ENCODE peak calls at places on chromosomes 4 and X, in five cellular contexts. One of them, this sample, is unnamed.

GRCh38 chr4:118968813-118969212 is 80.2 kb downstream of the SYNPO2 start:
- DNase-seq in DND-41: no peak
- DNase-seq in GM23248: peak; percentile 20
- DNase-seq in PC-3: no peak
- DNase-seq in mesenchymal stem cell: peak; percentile 40
- DNase-seq in this sample: no peak

GRCh38 chr4:8336412-8337075 is 67.0 kb downstream of the HTRA3 start:
- DNase-seq in DND-41: no peak
- DNase-seq in GM23248: peak; percentile 47
- DNase-seq in PC-3: peak; percentile 75
- DNase-seq in mesenchymal stem cell: peak; percentile 10
- DNase-seq in this sample: no peak

GRCh38 chr4:83217721-83218522 is 66.7 kb downstream of the COQ2 start:
- DNase-seq in DND-41: peak; percentile 77
- DNase-seq in GM23248: no peak
- DNase-seq in PC-3: no peak
- DNase-seq in mesenchymal stem cell: no peak
- DNase-seq in this sample: no peak

GRCh38 chr4:108372678-108373077 is 203.9 kb upstream of the LEF1 start:
- DNase-seq in DND-41: peak; percentile 80
- DNase-seq in GM23248: no peak
- DNase-seq in PC-3: no peak
- DNase-seq in mesenchymal stem cell: no peak
- DNase-seq in this sample: no peak

GRCh38 chr4:22962186-22962786 is 269.5 kb downstream of the GBA3 start:
- DNase-seq in DND-41: no peak
- DNase-seq in GM23248: peak; percentile 53
- DNase-seq in PC-3: peak; percentile 76
- DNase-seq in mesenchymal stem cell: peak; percentile 4
- DNase-seq in this sample: peak; percentile 17

GRCh38 chr4:173218411-173219125 is 50.0 kb downstream of the GALNT7 start:
- DNase-seq in DND-41: no peak
- DNase-seq in GM23248: peak; percentile 61
- DNase-seq in PC-3: peak; percentile 59
- DNase-seq in mesenchymal stem cell: peak; percentile 54
- DNase-seq in this sample: peak; percentile 85

GRCh38 chrX:8726031-8726652 is 5.8 kb downstream of the ANOS1 start:
- DNase-seq in DND-41: no peak
- DNase-seq in GM23248: peak; percentile 18
- DNase-seq in PC-3: peak; percentile 61
- DNase-seq in mesenchymal stem cell: peak; percentile 35
- DNase-seq in this sample: peak; percentile 64

GRCh38 chr4:87092389-87093141 is 127.9 kb downstream of the KLHL8 start:
- DNase-seq in DND-41: no peak
- DNase-seq in GM23248: peak; percentile 95
- DNase-seq in PC-3: peak; percentile 94
- DNase-seq in mesenchymal stem cell: peak; percentile 79
- DNase-seq in this sample: peak; percentile 91

GRCh38 chrX:119234931-119235555 is 1.0 kb upstream of the PGRMC1 start:
- DNase-seq in DND-41: no peak
- DNase-seq in GM23248: peak; percentile 35
- DNase-seq in PC-3: no peak
- DNase-seq in mesenchymal stem cell: no peak
- DNase-seq in this sample: no peak

GRCh38 chrX:78322863-78323262 is 4.5 kb downstream of the CYSLTR1 start:
- DNase-seq in DND-41: no peak
- DNase-seq in GM23248: no peak
- DNase-seq in PC-3: no peak
- DNase-seq in mesenchymal stem cell: no peak
- DNase-seq in this sample: no peak

GRCh38 chr4:8506373-8507250 is 66.0 kb downstream of the TRMT44 start:
- DNase-seq in DND-41: no peak
- DNase-seq in GM23248: peak; percentile 96
- DNase-seq in PC-3: no peak
- DNase-seq in mesenchymal stem cell: peak; percentile 16
- DNase-seq in this sample: peak; percentile 68

GRCh38 chrX:96372313-96373046 is 312.2 kb upstream of the DIAPH2 start:
- DNase-seq in DND-41: no peak
- DNase-seq in GM23248: peak; percentile 66
- DNase-seq in PC-3: peak; percentile 75
- DNase-seq in mesenchymal stem cell: peak; percentile 55
- DNase-seq in this sample: no peak

GRCh38 chr4:155796031-155796430 is 37.2 kb downstream of the GUCY1B1 start:
- DNase-seq in DND-41: no peak
- DNase-seq in GM23248: peak; percentile 46
- DNase-seq in PC-3: peak; percentile 56
- DNase-seq in mesenchymal stem cell: peak; percentile 49
- DNase-seq in this sample: peak; percentile 82

GRCh38 chrX:20521245-20521644 is 254.5 kb upstream of the RPS6KA3 start:
- DNase-seq in DND-41: no peak
- DNase-seq in GM23248: peak; percentile 75
- DNase-seq in PC-3: peak; percentile 57
- DNase-seq in mesenchymal stem cell: peak; percentile 60
- DNase-seq in this sample: peak; percentile 64

GRCh38 chr4:108360857-108361820 is 192.4 kb upstream of the LEF1 start:
- DNase-seq in DND-41: peak; percentile 58
- DNase-seq in GM23248: peak; percentile 81
- DNase-seq in PC-3: peak; percentile 4
- DNase-seq in mesenchymal stem cell: peak; percentile 86
- DNase-seq in this sample: peak; percentile 97

GRCh38 chrX:140949231-140949630 is 53.2 kb upstream of the SPANXB1 start:
- DNase-seq in DND-41: no peak
- DNase-seq in GM23248: no peak
- DNase-seq in PC-3: peak; percentile 16
- DNase-seq in mesenchymal stem cell: no peak
- DNase-seq in this sample: no peak

GRCh38 chr4:152277333-152277732 is 258.6 kb downstream of the FBXW7 start:
- DNase-seq in DND-41: no peak
- DNase-seq in GM23248: no peak
- DNase-seq in PC-3: no peak
- DNase-seq in mesenchymal stem cell: no peak
- DNase-seq in this sample: no peak

GRCh38 chr4:118849867-118850812 is 14.2 kb upstream of the SEC24D start:
- DNase-seq in DND-41: peak; percentile 58
- DNase-seq in GM23248: peak; percentile 36
- DNase-seq in PC-3: peak; percentile 4
- DNase-seq in mesenchymal stem cell: peak; percentile 52
- DNase-seq in this sample: no peak

GRCh38 chr4:98851806-98852205 is 77.1 kb downstream of the EIF4E start:
- DNase-seq in DND-41: no peak
- DNase-seq in GM23248: peak; percentile 4
- DNase-seq in PC-3: no peak
- DNase-seq in mesenchymal stem cell: peak; percentile 59
- DNase-seq in this sample: peak; percentile 25

GRCh38 chrX:134444681-134445080 is 15.3 kb upstream of the HPRT1 start:
- DNase-seq in DND-41: no peak
- DNase-seq in GM23248: no peak
- DNase-seq in PC-3: no peak
- DNase-seq in mesenchymal stem cell: no peak
- DNase-seq in this sample: no peak

GRCh38 chr4:74543247-74543670 is 98.3 kb downstream of the AREG start:
- DNase-seq in DND-41: no peak
- DNase-seq in GM23248: peak; percentile 13
- DNase-seq in PC-3: no peak
- DNase-seq in mesenchymal stem cell: no peak
- DNase-seq in this sample: peak; percentile 43

GRCh38 chr4:16236402-16237023 is 10.2 kb upstream of the TAPT1 start:
- DNase-seq in DND-41: no peak
- DNase-seq in GM23248: no peak
- DNase-seq in PC-3: no peak
- DNase-seq in mesenchymal stem cell: no peak
- DNase-seq in this sample: no peak

DNA sequence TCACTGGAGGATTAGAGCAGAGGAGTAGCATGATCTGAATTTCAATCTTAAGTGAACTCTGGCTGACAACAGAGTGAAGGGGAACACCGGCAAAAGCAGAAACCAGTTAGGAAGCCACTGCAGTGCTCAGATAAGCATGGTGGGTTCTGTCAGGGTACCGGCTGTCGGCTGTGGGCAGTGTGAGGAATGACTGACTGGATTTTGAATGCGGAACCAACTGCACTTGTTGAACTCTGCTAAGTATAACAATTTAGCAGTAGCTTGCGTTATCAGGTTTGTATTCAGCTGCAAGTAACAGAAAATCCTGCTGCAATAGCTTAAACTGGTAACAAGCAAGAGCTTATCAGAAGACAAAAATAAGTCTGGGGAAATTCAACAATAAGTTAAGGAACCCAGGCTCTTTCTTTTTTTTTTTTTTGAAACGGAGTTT is 5.2 kb downstream of the HTT start:
- DNase-seq in DND-41: no peak
- DNase-seq in GM23248: no peak
- DNase-seq in PC-3: no peak
- DNase-seq in mesenchymal stem cell: no peak
- DNase-seq in this sample: no peak
- H3K4me2 ChIP-seq in DND-41: no peak overlapping the region
- H3K4me2 ChIP-seq in GM23248: no peak overlapping the region
- H3K4me2 ChIP-seq in PC-3: no peak overlapping the region
- H3K4me2 ChIP-seq in mesenchymal stem cell: no peak overlapping the region
- H3K4me2 ChIP-seq in this sample: no peak overlapping the region

GRCh38 chr4:187795737-187796136 is 199.8 kb upstream of the ZFP42 start:
- DNase-seq in DND-41: no peak
- DNase-seq in GM23248: no peak
- DNase-seq in PC-3: no peak
- DNase-seq in mesenchymal stem cell: no peak
- DNase-seq in this sample: no peak

GRCh38 chr4:187799735-187800134 is 195.8 kb upstream of the ZFP42 start:
- DNase-seq in DND-41: no peak
- DNase-seq in GM23248: no peak
- DNase-seq in PC-3: no peak
- DNase-seq in mesenchymal stem cell: no peak
- DNase-seq in this sample: no peak

GRCh38 chr4:187798385-187798784 is 197.2 kb upstream of the ZFP42 start:
- DNase-seq in DND-41: no peak
- DNase-seq in GM23248: no peak
- DNase-seq in PC-3: no peak
- DNase-seq in mesenchymal stem cell: no peak
- DNase-seq in this sample: no peak
- H3K4me2 ChIP-seq in DND-41: no peak overlapping the region
- H3K4me2 ChIP-seq in GM23248: no peak overlapping the region
- H3K4me2 ChIP-seq in PC-3: no peak overlapping the region
- H3K4me2 ChIP-seq in mesenchymal stem cell: no peak overlapping the region
- H3K4me2 ChIP-seq in this sample: no peak overlapping the region

DNA sequence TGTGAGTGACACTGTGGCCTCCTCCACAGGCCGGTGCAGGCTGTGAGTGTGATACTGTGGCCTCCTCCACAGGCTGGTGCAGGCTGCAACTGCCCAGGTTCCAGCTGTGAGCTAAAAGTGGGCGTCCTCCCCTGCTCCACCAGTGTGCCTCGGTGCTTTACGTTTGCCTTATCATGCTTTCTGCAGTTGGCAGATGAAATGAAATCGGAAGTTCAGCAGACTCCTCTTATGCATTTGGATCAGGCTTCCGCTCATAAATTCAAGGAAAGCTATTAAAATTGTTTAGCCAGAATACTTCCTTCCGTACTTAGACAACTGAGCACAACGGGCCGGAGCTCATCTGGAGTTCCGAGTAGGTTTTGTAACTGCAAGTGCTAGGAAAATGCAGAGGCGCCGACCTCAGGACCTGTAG is 12.0 kb downstream of the CYP4V2 start:
- DNase-seq in DND-41: no peak
- DNase-seq in GM23248: no peak
- DNase-seq in PC-3: no peak
- DNase-seq in mesenchymal stem cell: no peak
- DNase-seq in this sample: no peak
- H3K4me2 ChIP-seq in DND-41: no peak overlapping the region
- H3K4me2 ChIP-seq in GM23248: no peak overlapping the region
- H3K4me2 ChIP-seq in PC-3: peak overlapping the region; percentile 33
- H3K4me2 ChIP-seq in mesenchymal stem cell: no peak overlapping the region
- H3K4me2 ChIP-seq in this sample: peak overlapping the region; percentile 81

GRCh38 chrX:15474058-15474457 is 19.1 kb downstream of the PIR start:
- DNase-seq in DND-41: no peak
- DNase-seq in GM23248: no peak
- DNase-seq in PC-3: no peak
- DNase-seq in mesenchymal stem cell: no peak
- DNase-seq in this sample: no peak

GRCh38 chrX:15471016-15471415 is 22.1 kb downstream of the PIR start:
- DNase-seq in DND-41: peak; percentile 47
- DNase-seq in GM23248: peak; percentile 69
- DNase-seq in PC-3: peak; percentile 77
- DNase-seq in mesenchymal stem cell: peak; percentile 79
- DNase-seq in this sample: peak; percentile 49

GRCh38 chrX:15472523-15472922 is 20.6 kb downstream of the PIR start:
- DNase-seq in DND-41: no peak
- DNase-seq in GM23248: no peak
- DNase-seq in PC-3: no peak
- DNase-seq in mesenchymal stem cell: no peak
- DNase-seq in this sample: no peak

GRCh38 chrX:15475021-15475420 is 18.1 kb downstream of the PIR start:
- DNase-seq in DND-41: no peak
- DNase-seq in GM23248: peak; percentile 59
- DNase-seq in PC-3: peak; percentile 70
- DNase-seq in mesenchymal stem cell: no peak
- DNase-seq in this sample: peak; percentile 47

GRCh38 chrX:15475486-15475885 is 17.6 kb downstream of the PIR start:
- DNase-seq in DND-41: no peak
- DNase-seq in GM23248: no peak
- DNase-seq in PC-3: no peak
- DNase-seq in mesenchymal stem cell: no peak
- DNase-seq in this sample: no peak
- H3K4me2 ChIP-seq in DND-41: no peak overlapping the region
- H3K4me2 ChIP-seq in GM23248: no peak overlapping the region
- H3K4me2 ChIP-seq in PC-3: peak overlapping the region; percentile 68
- H3K4me2 ChIP-seq in mesenchymal stem cell: no peak overlapping the region
- H3K4me2 ChIP-seq in this sample: no peak overlapping the region

GRCh38 chrX:137482136-137482535 is 83.8 kb upstream of the ZIC3 start:
- DNase-seq in DND-41: no peak
- DNase-seq in GM23248: no peak
- DNase-seq in PC-3: no peak
- DNase-seq in mesenchymal stem cell: no peak
- DNase-seq in this sample: no peak
- H3K4me2 ChIP-seq in DND-41: no peak overlapping the region
- H3K4me2 ChIP-seq in GM23248: no peak overlapping the region
- H3K4me2 ChIP-seq in PC-3: no peak overlapping the region
- H3K4me2 ChIP-seq in mesenchymal stem cell: no peak overlapping the region
- H3K4me2 ChIP-seq in this sample: no peak overlapping the region